ENCODE peak calls at places on chromosomes 16 and 17, in four cellular contexts. V is GM23248, O is stomach, K is heart left ventricle. R is an unnamed sample.

GRCh38 chr16:56325956-56326355 is 99.4 kb downstream of the AMFR start:
- DNase-seq in V (no peak), O (no peak), K (no peak), R (no peak)

GRCh38 chr16:71859751-71860521 is 14.2 kb downstream of the ATXN1L start:
- DNase-seq in V (no peak), O (no peak), K (no peak), R (no peak)

GRCh38 chr17:214881-215331 is 33.5 kb upstream of the DOC2B start:
- DNase-seq in V (no peak), O (no peak), K (no peak), R (no peak)

GRCh38 chr17:6812295-6812694 is 19.2 kb downstream of the TEKT1 start:
- DNase-seq in V (no peak), O (no peak), K (no peak), R (no peak)

GRCh38 chr16:12315330-12316138 is 339.0 kb downstream of the SNX29 start:
- DNase-seq in V (no peak), O (peak; percentile 46), K (no peak), R (no peak)

GRCh38 chr16:11016524-11016988 is 72.2 kb downstream of the CLEC16A start:
- DNase-seq in V (peak; percentile 24), O (no peak), K (no peak), R (no peak)

GRCh38 chr17:67079481-67079880 is 35.1 kb downstream of the CACNG1 start:
- DNase-seq in V (no peak), O (no peak), K (no peak), R (no peak)

GRCh38 chr17:73271078-73271477 is 9.4 kb upstream of the CPSF4L start:
- DNase-seq in V (no peak), O (no peak), K (no peak), R (no peak)

GRCh38 chr17:57294629-57295501 is 38.5 kb downstream of the MSI2 start:
- DNase-seq in V (no peak), O (no peak), K (no peak), R (peak; percentile 79)

GRCh38 chr16:88906020-88906419 is 39.6 kb upstream of the PABPN1L start:
- DNase-seq in V (no peak), O (no peak), K (no peak), R (no peak)

GRCh38 chr17:65553009-65553645 is 8.3 kb downstream of the AXIN2 start:
- DNase-seq in V (peak; percentile 90), O (no peak), K (no peak), R (no peak)

GRCh38 chr16:73095885-73096341 is 48.0 kb upstream of the ZFHX3 start:
- DNase-seq in V (peak; percentile 4), O (no peak), K (no peak), R (no peak)

GRCh38 chr17:3995067-3995466 is 30.8 kb upstream of the ATP2A3 start:
- DNase-seq in V (no peak), O (no peak), K (no peak), R (no peak)

GRCh38 chr17:8122923-8123694 is 797 bp downstream of the HES7 start:
- DNase-seq in V (peak; percentile 70), O (no peak), K (no peak), R (no peak)

GRCh38 chr17:57898487-57899311 is 48.9 kb upstream of the MRPS23 start:
- DNase-seq in V (peak; percentile 54), O (peak; percentile 72), K (peak; percentile 77), R (peak; percentile 77)

GRCh38 chr17:68498479-68499326 is 13.5 kb upstream of the PRKAR1A start:
- DNase-seq in V (peak; percentile 45), O (peak; percentile 39), K (no peak), R (no peak)

GRCh38 chr16:50381679-50382440 is 13.1 kb upstream of the BRD7 start:
- DNase-seq in V (no peak), O (no peak), K (no peak), R (no peak)

GRCh38 chr16:78150233-78150632 is 50.8 kb downstream of the WWOX start:
- DNase-seq in V (no peak), O (no peak), K (no peak), R (no peak)

GRCh38 chr17:64022631-64023063 is 2.2 kb upstream of the ICAM2 start:
- DNase-seq in V (no peak), O (no peak), K (no peak), R (no peak)

GRCh38 chr16:4358236-4358635 is 7.1 kb upstream of the PAM16 start:
- DNase-seq in V (no peak), O (no peak), K (peak; percentile 57), R (no peak)

GRCh38 chr17:55710410-55710809 is 12.3 kb downstream of the TMEM100 start:
- DNase-seq in V (peak; percentile 21), O (no peak), K (no peak), R (peak; percentile 60)

GRCh38 chr17:68656666-68657065 is 55.5 kb upstream of the FAM20A start:
- DNase-seq in V (no peak), O (no peak), K (no peak), R (no peak)

GRCh38 chr17:8986295-8986694 is 20.8 kb upstream of the PIK3R5 start:
- DNase-seq in V (no peak), O (no peak), K (no peak), R (no peak)

GRCh38 chr16:19555938-19556778 is 655 bp downstream of the VPS35L start:
- DNase-seq in V (peak; percentile 49), O (no peak), K (no peak), R (no peak)

GRCh38 chr16:27529962-27530361 is 19.8 kb downstream of the GTF3C1 start:
- DNase-seq in V (peak; percentile 62), O (no peak), K (no peak), R (no peak)

GRCh38 chr17:71407972-71408371 is 712.8 kb upstream of the SOX9 start:
- DNase-seq in V (no peak), O (no peak), K (no peak), R (no peak)

GRCh38 chr16:48381201-48381600 is 4.0 kb downstream of the SIAH1 start:
- DNase-seq in V (peak; percentile 53), O (no peak), K (no peak), R (no peak)

GRCh38 chr16:4574919-4575705 is 19.0 kb downstream of the C16orf96 start:
- DNase-seq in V (no peak), O (peak; percentile 87), K (no peak), R (no peak)

GRCh38 chr16:50580180-50580771 is 32.1 kb downstream of the NKD1 start:
- DNase-seq in V (peak; percentile 45), O (no peak), K (peak; percentile 33), R (no peak)

DNA sequence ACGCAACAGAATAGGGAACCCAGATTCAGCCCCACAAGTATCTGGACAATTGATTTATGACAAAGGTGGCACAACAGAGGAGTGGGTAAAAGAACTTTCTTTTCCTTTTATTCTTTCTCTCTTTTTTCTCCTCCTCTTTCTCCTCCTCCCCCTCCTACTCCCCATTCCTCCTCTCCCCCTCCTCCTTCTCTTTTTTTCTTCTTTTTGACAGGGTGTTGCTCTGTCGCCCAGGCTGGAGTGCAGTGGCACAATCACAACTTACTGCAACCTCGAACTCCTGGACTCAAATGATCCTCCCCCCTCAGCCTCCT is 16.1 kb downstream of the GNGT2 start:
- DNase-seq in V (no peak), O (no peak), K (no peak), R (no peak)
- H3K27ac ChIP-seq in V (no peak overlapping the region), O (no peak overlapping the region), K (no peak overlapping the region), R (no peak overlapping the region)

DNA sequence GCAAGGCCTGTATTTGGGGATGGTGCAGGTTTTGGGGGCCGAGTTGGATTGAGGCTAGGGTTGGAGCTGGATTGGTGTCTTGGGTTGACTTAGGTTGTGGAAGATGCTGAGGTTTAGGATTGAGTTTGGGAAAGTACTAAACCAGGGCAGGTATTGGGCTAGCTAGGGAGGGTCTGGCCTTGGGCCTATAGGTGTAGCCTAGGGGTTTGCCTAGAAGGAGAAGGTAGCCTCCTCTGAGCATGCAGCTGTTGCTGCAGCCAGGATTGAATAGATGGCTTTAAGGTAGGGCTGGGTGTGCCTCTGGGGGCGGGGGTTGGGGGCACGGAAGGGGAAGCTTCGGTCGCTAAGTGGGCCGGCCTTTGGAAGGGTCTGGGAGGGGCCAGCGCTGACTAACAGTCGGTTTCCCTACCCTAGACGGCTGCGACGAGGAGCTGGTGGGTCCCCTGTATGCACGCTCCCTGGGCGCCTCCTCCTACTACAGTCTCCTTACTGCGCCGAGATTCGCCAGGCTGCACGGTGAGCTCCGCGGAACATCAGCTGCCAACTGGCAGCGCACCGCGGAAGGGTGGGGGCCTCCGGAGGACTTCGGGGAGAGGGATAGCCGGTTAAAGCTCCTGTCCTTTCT is 1.2 kb downstream of the CNTNAP1 start:
- DNase-seq in V (no peak), O (peak; percentile 63), K (peak; percentile 76), R (no peak)
- H3K4me3 ChIP-seq in V (peak overlapping the region; percentile 79), O (peak overlapping the region; percentile 43), K (peak overlapping the region; percentile 67), R (peak overlapping the region; percentile 58)

GRCh38 chr17:82036634-82037112 is 824 bp downstream of the DCXR start:
- DNase-seq in V (no peak), O (no peak), K (no peak), R (no peak)

GRCh38 chr17:82037113-82037888 is at the start of gene DCXR:
- DNase-seq in V (peak; percentile 97), O (peak; percentile 98), K (peak; percentile 98), R (peak; percentile 98)

GRCh38 chr17:82034371-82035011 is 3.0 kb downstream of the DCXR start:
- DNase-seq in V (no peak), O (no peak), K (no peak), R (no peak)

GRCh38 chr17:82035488-82035887 is 2.0 kb downstream of the DCXR start:
- DNase-seq in V (no peak), O (no peak), K (no peak), R (no peak)

DNA sequence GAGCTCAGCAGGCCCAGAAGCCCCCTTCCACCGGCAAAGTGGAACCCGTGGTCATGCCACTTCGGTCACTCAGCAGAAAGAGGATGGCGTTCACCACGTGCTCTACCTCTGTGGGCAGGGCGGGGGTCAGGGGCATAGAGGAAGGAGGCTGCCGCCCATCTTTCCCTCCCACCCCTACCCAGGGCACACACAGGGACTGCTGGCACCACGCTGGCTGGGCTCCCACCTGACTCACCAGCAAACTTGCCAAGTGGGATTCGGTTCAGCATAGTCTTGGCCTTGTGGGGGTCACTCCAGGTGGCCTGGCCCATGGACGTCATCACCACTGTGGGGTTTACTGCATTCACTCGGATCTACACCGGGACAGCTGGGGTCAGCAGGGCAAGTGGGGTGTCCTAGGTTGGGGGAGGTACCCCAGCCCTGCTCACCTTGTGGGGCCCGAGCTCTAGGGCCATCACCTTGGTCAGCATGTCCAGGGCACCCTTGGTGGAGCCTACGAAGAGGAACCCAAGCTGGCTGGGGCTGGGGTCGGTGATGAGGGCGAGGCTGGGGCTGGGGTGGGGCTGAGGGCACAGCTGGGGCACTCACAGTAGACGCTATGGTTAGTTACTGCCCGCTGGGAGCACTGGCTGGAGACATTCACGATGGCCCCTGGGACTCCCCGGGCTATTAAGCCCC is 1.4 kb downstream of the DCXR start:
- DNase-seq in V (no peak), O (no peak), K (no peak), R (no peak)
- H3K27ac ChIP-seq in V (no peak overlapping the region), O (peak overlapping the region; percentile 95), K (peak overlapping the region; percentile 94), R (peak overlapping the region; percentile 98)

GRCh38 chr17:28896491-28896883 is 1.0 kb downstream of the FLOT2 start:
- DNase-seq in V (peak; percentile 22), O (no peak), K (no peak), R (no peak)

GRCh38 chr17:28897769-28898259 is 281 bp upstream of the FLOT2 start:
- DNase-seq in V (no peak), O (no peak), K (no peak), R (no peak)

GRCh38 chr17:28896884-28897768 is at the start of gene FLOT2:
- DNase-seq in V (peak; percentile 76), O (peak; percentile 54), K (peak; percentile 82), R (peak; percentile 29)

GRCh38 chr17:28899212-28899815 is 1.8 kb upstream of the FLOT2 start:
- DNase-seq in V (no peak), O (no peak), K (no peak), R (no peak)

GRCh38 chr17:28898261-28898955 is 875 bp upstream of the FLOT2 start:
- DNase-seq in V (no peak), O (no peak), K (no peak), R (no peak)
- H3K4me3 ChIP-seq in V (peak overlapping the region; percentile 95), O (peak overlapping the region; percentile 93), K (peak overlapping the region; percentile 98), R (peak overlapping the region; percentile 78)

R was measured in gastrocnemius medialis.